ENCODE peak calls at places on chromosomes 2 and 18, in ten cellular contexts. A is Calu3, B is astrocyte of the cerebellum, N is heart right ventricle, V is HFF-Myc, P is cardiac fibroblast, L is RWPE1, T is fibroblast of lung, D is sigmoid colon, C is uterus. X is an unnamed sample.

GRCh38 chr2:174485763-174486613 is 841 bp downstream of the GPR155 start:
- DNase-seq in A (peak), B (no peak), N (peak), V (no peak), P (peak), L (no peak), T (peak), D (peak), C (peak), X (peak)

GRCh38 chr2:45790157-45790723 is 138.8 kb downstream of the PRKCE start:
- DNase-seq in A (no peak), B (no peak), N (no peak), V (no peak), P (no peak), L (no peak), T (no peak), D (peak), C (no peak), X (no peak)

GRCh38 chr2:15265889-15266288 is 295.2 kb downstream of the NBAS start:
- DNase-seq in A (no peak), B (no peak), N (no peak), V (no peak), P (no peak), L (no peak), T (no peak), D (no peak), C (no peak), X (peak)

GRCh38 chr2:191907091-191907490 is 60.2 kb upstream of the CAVIN2 start:
- DNase-seq in A (no peak), B (no peak), N (no peak), V (no peak), P (no peak), L (no peak), T (no peak), D (no peak), C (no peak), X (no peak)

GRCh38 chr2:198957183-198957582 is 500.6 kb downstream of the SATB2 start:
- DNase-seq in A (no peak), B (no peak), N (no peak), V (no peak), P (no peak), L (no peak), T (peak), D (no peak), C (no peak), X (no peak)

GRCh38 chr2:204706939-204707338 is 161.7 kb downstream of the PARD3B start:
- DNase-seq in A (no peak), B (peak), N (no peak), V (no peak), P (peak), L (no peak), T (no peak), D (no peak), C (no peak), X (no peak)

GRCh38 chr2:154195644-154196221 is 324.0 kb downstream of the GALNT13 start:
- DNase-seq in A (no peak), B (no peak), N (no peak), V (no peak), P (no peak), L (peak), T (peak), D (no peak), C (no peak), X (no peak)

GRCh38 chr2:235843591-235844395 is 324.4 kb downstream of the GBX2 start:
- DNase-seq in A (no peak), B (no peak), N (no peak), V (no peak), P (no peak), L (no peak), T (no peak), D (no peak), C (no peak), X (no peak)

GRCh38 chr18:67428805-67429204 is 87.7 kb downstream of the DSEL start:
- DNase-seq in A (no peak), B (no peak), N (no peak), V (no peak), P (peak), L (no peak), T (peak), D (no peak), C (no peak), X (no peak)

GRCh38 chr2:105262662-105263091 is 21.1 kb downstream of the GPR45 start:
- DNase-seq in A (no peak), B (no peak), N (no peak), V (no peak), P (no peak), L (peak), T (no peak), D (no peak), C (no peak), X (no peak)

GRCh38 chr2:98539056-98539735 is 69.1 kb downstream of the COA5 start:
- DNase-seq in A (no peak), B (no peak), N (no peak), V (no peak), P (no peak), L (no peak), T (no peak), D (no peak), C (no peak), X (no peak)

GRCh38 chr2:12928706-12929291 is 212.1 kb downstream of the TRIB2 start:
- DNase-seq in A (no peak), B (no peak), N (no peak), V (no peak), P (no peak), L (peak), T (peak), D (no peak), C (no peak), X (no peak)

GRCh38 chr2:10161206-10161931 is 38.8 kb downstream of the RRM2 start:
- DNase-seq in A (no peak), B (no peak), N (no peak), V (no peak), P (peak), L (no peak), T (no peak), D (no peak), C (no peak), X (no peak)

GRCh38 chr2:183838295-183838694 is 714.1 kb downstream of the NUP35 start:
- DNase-seq in A (no peak), B (no peak), N (no peak), V (no peak), P (no peak), L (no peak), T (no peak), D (no peak), C (no peak), X (no peak)

GRCh38 chr18:13338318-13338717 is 119.8 kb downstream of the LDLRAD4 start:
- DNase-seq in A (no peak), B (no peak), N (no peak), V (no peak), P (no peak), L (no peak), T (no peak), D (no peak), C (no peak), X (no peak)

GRCh38 chr2:6963727-6964126 is 46.5 kb downstream of the RNF144A start:
- DNase-seq in A (no peak), B (no peak), N (no peak), V (no peak), P (no peak), L (no peak), T (no peak), D (no peak), C (no peak), X (no peak)

GRCh38 chr2:105782646-105783045 is 37.9 kb downstream of the NCK2 start:
- DNase-seq in A (no peak), B (no peak), N (no peak), V (no peak), P (no peak), L (no peak), T (no peak), D (no peak), C (no peak), X (no peak)

GRCh38 chr2:9378433-9379371 is 44.6 kb downstream of the ITGB1BP1 start:
- DNase-seq in A (no peak), B (no peak), N (peak), V (peak), P (peak), L (peak), T (peak), D (peak), C (peak), X (no peak)

GRCh38 chr2:198347936-198348335 is 543.5 kb downstream of the PLCL1 start:
- DNase-seq in A (no peak), B (no peak), N (no peak), V (no peak), P (no peak), L (no peak), T (no peak), D (no peak), C (no peak), X (no peak)

GRCh38 chr18:74519320-74520095 is 14.8 kb upstream of the CNDP1 start:
- DNase-seq in A (no peak), B (no peak), N (no peak), V (no peak), P (no peak), L (no peak), T (no peak), D (peak), C (no peak), X (no peak)

GRCh38 chr2:239756392-239757153 is 268.6 kb downstream of the NDUFA10 start:
- DNase-seq in A (no peak), B (no peak), N (no peak), V (no peak), P (peak), L (no peak), T (peak), D (no peak), C (no peak), X (peak)

GRCh38 chr18:63320690-63321265 is 1.2 kb upstream of the BCL2 start:
- DNase-seq in A (peak), B (no peak), N (peak), V (no peak), P (peak), L (no peak), T (peak), D (peak), C (peak), X (peak)

GRCh38 chr2:64354857-64355680 is 98.9 kb upstream of the LGALSL start:
- DNase-seq in A (no peak), B (peak), N (no peak), V (no peak), P (peak), L (peak), T (peak), D (no peak), C (no peak), X (no peak)

GRCh38 chr2:105068387-105068786 is 30.5 kb downstream of the MRPS9 start:
- DNase-seq in A (no peak), B (no peak), N (no peak), V (no peak), P (no peak), L (no peak), T (no peak), D (no peak), C (no peak), X (no peak)

GRCh38 chr18:46373787-46374186 is 269.6 kb downstream of the HAUS1 start:
- DNase-seq in A (no peak), B (no peak), N (no peak), V (no peak), P (no peak), L (no peak), T (no peak), D (no peak), C (no peak), X (no peak)

GRCh38 chr2:188986839-188987238 is 12.7 kb downstream of the COL3A1 start:
- DNase-seq in A (no peak), B (no peak), N (no peak), V (no peak), P (peak), L (no peak), T (no peak), D (no peak), C (no peak), X (no peak)

GRCh38 chr2:62197609-62198236 is 1.8 kb downstream of the B3GNT2 start:
- DNase-seq in A (peak), B (no peak), N (peak), V (no peak), P (no peak), L (peak), T (no peak), D (no peak), C (peak), X (peak)

GRCh38 chr18:12606592-12607315 is 51.2 kb downstream of the SPIRE1 start:
- DNase-seq in A (peak), B (no peak), N (no peak), V (no peak), P (peak), L (peak), T (peak), D (no peak), C (no peak), X (no peak)

GRCh38 chr2:218262631-218263586 is 2.1 kb downstream of the GPBAR1 start:
- DNase-seq in A (no peak), B (no peak), N (peak), V (no peak), P (no peak), L (no peak), T (no peak), D (peak), C (peak), X (no peak)

GRCh38 chr2:31271851-31272267 is 37.9 kb downstream of the EHD3 start:
- DNase-seq in A (no peak), B (no peak), N (no peak), V (no peak), P (no peak), L (no peak), T (no peak), D (no peak), C (no peak), X (no peak)

GRCh38 chr2:9405636-9406035 is 17.7 kb downstream of the ITGB1BP1 start:
- DNase-seq in A (no peak), B (no peak), N (no peak), V (no peak), P (no peak), L (no peak), T (peak), D (no peak), C (no peak), X (no peak)

GRCh38 chr2:105338020-105338385 is 663 bp downstream of the C2orf49 start:
- DNase-seq in A (no peak), B (no peak), N (no peak), V (no peak), P (no peak), L (peak), T (no peak), D (no peak), C (no peak), X (no peak)

GRCh38 chr2:128317186-128317897 is 1.3 kb downstream of the HS6ST1 start:
- DNase-seq in A (peak), B (no peak), N (no peak), V (no peak), P (no peak), L (no peak), T (no peak), D (peak), C (no peak), X (peak)

GRCh38 chr2:151658081-151658480 is 76.2 kb downstream of the NEB start:
- DNase-seq in A (no peak), B (no peak), N (no peak), V (no peak), P (no peak), L (no peak), T (no peak), D (no peak), C (no peak), X (no peak)

GRCh38 chr2:139685590-139685989 is 905.4 kb upstream of the NXPH2 start:
- DNase-seq in A (no peak), B (no peak), N (no peak), V (no peak), P (no peak), L (no peak), T (no peak), D (no peak), C (no peak), X (no peak)

GRCh38 chr2:168718622-168719021 is 83.8 kb upstream of the NOSTRIN start:
- DNase-seq in A (no peak), B (no peak), N (no peak), V (no peak), P (no peak), L (peak), T (no peak), D (no peak), C (no peak), X (no peak)

GRCh38 chr2:144943986-144944385 is 424.1 kb upstream of the ZEB2 start:
- DNase-seq in A (no peak), B (peak), N (no peak), V (no peak), P (peak), L (peak), T (peak), D (no peak), C (no peak), X (no peak)

GRCh38 chr2:221070106-221070505 is 502.0 kb downstream of the EPHA4 start:
- DNase-seq in A (no peak), B (no peak), N (no peak), V (no peak), P (no peak), L (no peak), T (no peak), D (no peak), C (no peak), X (no peak)

GRCh38 chr2:12302140-12302539 is 414.6 kb upstream of the TRIB2 start:
- DNase-seq in A (no peak), B (no peak), N (no peak), V (no peak), P (no peak), L (no peak), T (no peak), D (no peak), C (no peak), X (peak)

GRCh38 chr2:207468504-207468903 is 61.3 kb upstream of the CREB1 start:
- DNase-seq in A (no peak), B (no peak), N (no peak), V (no peak), P (no peak), L (no peak), T (no peak), D (no peak), C (no peak), X (no peak)
- TF ChIP-seq CTCF in A (no peak), B (no peak), N (no peak), V (no peak), P (no peak), L (no peak), T (no peak), D (no peak), C (no peak), X (no peak)

DNA sequence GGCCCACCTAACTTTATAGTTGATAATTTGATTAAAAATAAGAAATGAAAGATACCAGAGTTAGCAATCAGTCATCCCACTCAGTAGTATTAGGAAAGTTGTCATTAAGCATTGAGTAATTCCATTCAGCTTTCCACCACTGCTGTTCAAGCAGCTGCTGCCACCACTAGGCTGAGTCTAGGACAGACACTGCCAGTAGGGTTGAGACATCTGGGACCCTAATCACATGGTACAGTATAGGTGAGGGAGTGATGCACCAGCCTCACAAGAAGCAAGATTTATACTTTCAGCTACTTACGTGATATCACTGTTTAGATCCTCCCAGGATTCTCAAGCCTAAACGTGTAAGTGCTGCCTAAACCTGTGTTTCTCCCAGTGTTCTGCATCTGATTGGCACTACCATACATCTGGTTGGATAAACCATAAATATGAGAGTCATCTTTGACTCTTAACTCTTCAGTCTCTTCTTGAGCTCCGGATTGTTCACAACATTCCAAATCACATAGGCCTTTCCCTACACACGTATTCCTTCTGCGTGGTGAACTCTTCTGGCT is 3.2 kb downstream of the UBXN4 start:
- DNase-seq in A (peak), B (no peak), N (no peak), V (no peak), P (peak), L (peak), T (peak), D (no peak), C (no peak), X (peak)
- TF ChIP-seq CTCF in A (no peak), B (no peak), N (no peak), V (peak), P (peak), L (no peak), T (no peak), D (no peak), C (no peak), X (no peak)

GRCh38 chr18:10660485-10660884 is 134.7 kb downstream of the NAPG start:
- DNase-seq in A (peak), B (peak), N (no peak), V (peak), P (peak), L (peak), T (peak), D (no peak), C (no peak), X (no peak)
- TF ChIP-seq CTCF in A (no peak), B (no peak), N (no peak), V (no peak), P (no peak), L (no peak), T (no peak), D (no peak), C (no peak), X (no peak)

GRCh38 chr2:241733391-241734207 is 831 bp upstream of the D2HGDH start:
- DNase-seq in A (no peak), B (no peak), N (no peak), V (no peak), P (no peak), L (peak), T (no peak), D (no peak), C (no peak), X (no peak)
- TF ChIP-seq CTCF in A (no peak), B (no peak), N (no peak), V (no peak), P (no peak), L (no peak), T (no peak), D (no peak), C (no peak), X (no peak)